ENCODE peak calls at places on chromosomes 3 and 15, in seven cellular contexts. One of them, this sample, is unnamed.

GRCh38 chr3:133535971-133536634 is 37.4 kb upstream of the CDV3 start:
- DNase-seq in A673: peak; percentile 64
- DNase-seq in hippocampal formation: peak; percentile 5
- DNase-seq in endothelial cell: no peak
- DNase-seq in ACHN: peak; percentile 18
- DNase-seq in ovary: no peak
- DNase-seq in lower leg skin: peak; percentile 72
- DNase-seq in this sample: peak; percentile 82

GRCh38 chr3:64188810-64189560 is 36.3 kb downstream of the PRICKLE2 start:
- DNase-seq in A673: peak; percentile 10
- DNase-seq in hippocampal formation: peak; percentile 38
- DNase-seq in endothelial cell: peak; percentile 9
- DNase-seq in ACHN: peak; percentile 84
- DNase-seq in ovary: peak; percentile 56
- DNase-seq in lower leg skin: no peak
- DNase-seq in this sample: no peak

GRCh38 chr3:53845103-53845880 is 927 bp downstream of the CHDH start:
- DNase-seq in A673: peak; percentile 3
- DNase-seq in hippocampal formation: no peak
- DNase-seq in endothelial cell: peak; percentile 44
- DNase-seq in ACHN: peak; percentile 56
- DNase-seq in ovary: peak; percentile 73
- DNase-seq in lower leg skin: peak; percentile 87
- DNase-seq in this sample: peak; percentile 64

GRCh38 chr3:13419356-13420050 is 619 bp downstream of the NUP210 start:
- DNase-seq in A673: no peak
- DNase-seq in hippocampal formation: peak; percentile 22
- DNase-seq in endothelial cell: peak; percentile 30
- DNase-seq in ACHN: peak; percentile 44
- DNase-seq in ovary: no peak
- DNase-seq in lower leg skin: no peak
- DNase-seq in this sample: peak; percentile 70

GRCh38 chr3:15345051-15345607 is 12.7 kb upstream of the SH3BP5 start:
- DNase-seq in A673: no peak
- DNase-seq in hippocampal formation: no peak
- DNase-seq in endothelial cell: no peak
- DNase-seq in ACHN: no peak
- DNase-seq in ovary: no peak
- DNase-seq in lower leg skin: no peak
- DNase-seq in this sample: peak; percentile 61

GRCh38 chr3:184912166-184912565 is 100.2 kb downstream of the VPS8 start:
- DNase-seq in A673: no peak
- DNase-seq in hippocampal formation: no peak
- DNase-seq in endothelial cell: no peak
- DNase-seq in ACHN: no peak
- DNase-seq in ovary: no peak
- DNase-seq in lower leg skin: no peak
- DNase-seq in this sample: no peak

GRCh38 chr3:186162221-186162620 is 53.3 kb upstream of the ETV5 start:
- DNase-seq in A673: no peak
- DNase-seq in hippocampal formation: no peak
- DNase-seq in endothelial cell: no peak
- DNase-seq in ACHN: no peak
- DNase-seq in ovary: no peak
- DNase-seq in lower leg skin: no peak
- DNase-seq in this sample: peak; percentile 40

GRCh38 chr3:112403101-112403500 is 70.1 kb downstream of the CD200 start:
- DNase-seq in A673: no peak
- DNase-seq in hippocampal formation: no peak
- DNase-seq in endothelial cell: no peak
- DNase-seq in ACHN: no peak
- DNase-seq in ovary: no peak
- DNase-seq in lower leg skin: no peak
- DNase-seq in this sample: no peak

GRCh38 chr3:151305081-151305777 is 11.4 kb downstream of the GPR87 start:
- DNase-seq in A673: peak; percentile 63
- DNase-seq in hippocampal formation: no peak
- DNase-seq in endothelial cell: peak; percentile 31
- DNase-seq in ACHN: peak; percentile 94
- DNase-seq in ovary: no peak
- DNase-seq in lower leg skin: peak; percentile 95
- DNase-seq in this sample: peak; percentile 69

GRCh38 chr15:80898040-80898439 is 91.6 kb downstream of the MESD start:
- DNase-seq in A673: no peak
- DNase-seq in hippocampal formation: no peak
- DNase-seq in endothelial cell: no peak
- DNase-seq in ACHN: no peak
- DNase-seq in ovary: no peak
- DNase-seq in lower leg skin: no peak
- DNase-seq in this sample: no peak

GRCh38 chr3:188661801-188662200 is 507.8 kb downstream of the LPP start:
- DNase-seq in A673: no peak
- DNase-seq in hippocampal formation: no peak
- DNase-seq in endothelial cell: no peak
- DNase-seq in ACHN: no peak
- DNase-seq in ovary: no peak
- DNase-seq in lower leg skin: no peak
- DNase-seq in this sample: no peak

GRCh38 chr3:128376516-128376915 is 90.2 kb downstream of the DNAJB8 start:
- DNase-seq in A673: no peak
- DNase-seq in hippocampal formation: no peak
- DNase-seq in endothelial cell: no peak
- DNase-seq in ACHN: no peak
- DNase-seq in ovary: no peak
- DNase-seq in lower leg skin: no peak
- DNase-seq in this sample: no peak

GRCh38 chr15:92377083-92377789 is 16.4 kb upstream of the ST8SIA2 start:
- DNase-seq in A673: no peak
- DNase-seq in hippocampal formation: no peak
- DNase-seq in endothelial cell: no peak
- DNase-seq in ACHN: no peak
- DNase-seq in ovary: no peak
- DNase-seq in lower leg skin: no peak
- DNase-seq in this sample: no peak

GRCh38 chr3:123169492-123169929 is 32.2 kb upstream of the SEC22A start:
- DNase-seq in A673: no peak
- DNase-seq in hippocampal formation: no peak
- DNase-seq in endothelial cell: no peak
- DNase-seq in ACHN: peak; percentile 60
- DNase-seq in ovary: no peak
- DNase-seq in lower leg skin: no peak
- DNase-seq in this sample: no peak

GRCh38 chr15:70328137-70329115 is 230.7 kb upstream of the TLE3 start:
- DNase-seq in A673: no peak
- DNase-seq in hippocampal formation: no peak
- DNase-seq in endothelial cell: no peak
- DNase-seq in ACHN: no peak
- DNase-seq in ovary: no peak
- DNase-seq in lower leg skin: peak; percentile 37
- DNase-seq in this sample: no peak

This sample was measured in left lobe of liver.